ENCODE peak calls at places on chromosomes 4 and X, in ten cellular contexts. Z is type B pancreatic cell; U is cardiac muscle cell; X is ecto neural progenitor cell; O is activated T-helper 9 cell treated with anti-CD3 and anti-CD28 coated beads, Interleukin-2, amount 50 U/mL, for 16 hours; R is stimulated activated CD4-positive, alpha-beta T cell treated with anti-CD3 and anti-CD28 coated beads, Interleukin-4, amount 100 ng/mL, for 48 hours; V is HT1080; I is substantia nigra; K is activated CD4-positive, alpha-beta T cell treated with anti-CD3 and anti-CD28 coated beads for 1 hour; F is GM18507. E is an unnamed sample.

GRCh38 chr4:154622598-154622997 is 10.1 kb upstream of the FGG start:
- DNase-seq in Z (no peak), U (peak; percentile 67), X (no peak), O (no peak), R (no peak), V (peak; percentile 54), I (no peak), K (no peak), F (no peak), E (no peak)

GRCh38 chr4:170243662-170244288 is 154.0 kb upstream of the AADAT start:
- DNase-seq in Z (no peak), U (no peak), X (no peak), O (no peak), R (no peak), V (peak; percentile 47), I (no peak), K (no peak), F (no peak), E (no peak)

GRCh38 chr4:123994917-123995316 is 598.3 kb downstream of the SPRY1 start:
- DNase-seq in Z (no peak), U (no peak), X (no peak), O (no peak), R (no peak), V (no peak), I (no peak), K (no peak), F (no peak), E (no peak)

GRCh38 chr4:131063878-131064277 is 1967.9 kb downstream of the C4orf33 start:
- DNase-seq in Z (no peak), U (no peak), X (no peak), O (no peak), R (no peak), V (peak; percentile 61), I (no peak), K (no peak), F (no peak), E (no peak)

GRCh38 chrX:43560247-43560946 is 95.7 kb upstream of the MAOA start:
- DNase-seq in Z (no peak), U (no peak), X (no peak), O (no peak), R (no peak), V (no peak), I (no peak), K (no peak), F (no peak), E (no peak)

GRCh38 chr4:304987-305680 is at the start of gene ZNF732:
- DNase-seq in Z (no peak), U (peak; percentile 95), X (no peak), O (no peak), R (no peak), V (no peak), I (no peak), K (no peak), F (no peak), E (no peak)

GRCh38 chr4:85496146-85496849 is 21.3 kb downstream of the ARHGAP24 start:
- DNase-seq in Z (no peak), U (no peak), X (no peak), O (no peak), R (no peak), V (no peak), I (no peak), K (no peak), F (no peak), E (no peak)

GRCh38 chrX:51484616-51485015 is 11.8 kb downstream of the NUDT11 start:
- DNase-seq in Z (no peak), U (no peak), X (peak; percentile 66), O (no peak), R (no peak), V (no peak), I (no peak), K (no peak), F (no peak), E (no peak)

GRCh38 chrX:17542123-17542522 is 167.1 kb downstream of the NHS start:
- DNase-seq in Z (no peak), U (no peak), X (no peak), O (no peak), R (no peak), V (no peak), I (no peak), K (no peak), F (no peak), E (no peak)

GRCh38 chr4:54082168-54082567 is 17.8 kb upstream of the CHIC2 start:
- DNase-seq in Z (no peak), U (no peak), X (no peak), O (no peak), R (no peak), V (peak; percentile 98), I (no peak), K (no peak), F (no peak), E (no peak)

GRCh38 chrX:16807548-16807947 is 21.3 kb downstream of the TXLNG start:
- DNase-seq in Z (no peak), U (peak; percentile 23), X (no peak), O (no peak), R (no peak), V (peak; percentile 28), I (no peak), K (no peak), F (no peak), E (no peak)

GRCh38 chr4:13143234-13143633 is 340.9 kb downstream of the RAB28 start:
- DNase-seq in Z (no peak), U (no peak), X (no peak), O (no peak), R (no peak), V (no peak), I (no peak), K (no peak), F (no peak), E (no peak)

GRCh38 chr4:186669159-186669720 is 54.4 kb downstream of the FAT1 start:
- DNase-seq in Z (no peak), U (peak; percentile 51), X (no peak), O (no peak), R (no peak), V (no peak), I (no peak), K (no peak), F (no peak), E (no peak)

GRCh38 chr4:48290146-48290772 is 20.6 kb upstream of the TEC start:
- DNase-seq in Z (no peak), U (peak; percentile 13), X (no peak), O (no peak), R (no peak), V (peak; percentile 34), I (no peak), K (no peak), F (no peak), E (no peak)

GRCh38 chr4:158810487-158811215 is 41.8 kb downstream of the FNIP2 start:
- DNase-seq in Z (no peak), U (no peak), X (no peak), O (no peak), R (no peak), V (peak; percentile 93), I (no peak), K (no peak), F (no peak), E (peak; percentile 59)

GRCh38 chrX:154661200-154661599 is 7.8 kb upstream of the CTAG2 start:
- DNase-seq in Z (no peak), U (no peak), X (no peak), O (no peak), R (no peak), V (no peak), I (no peak), K (no peak), F (no peak), E (no peak)

GRCh38 chrX:134002921-134003615 is 17.7 kb upstream of the GPC3 start:
- DNase-seq in Z (no peak), U (no peak), X (no peak), O (no peak), R (no peak), V (no peak), I (no peak), K (no peak), F (no peak), E (no peak)

GRCh38 chrX:101485212-101486064 is at the start of gene ARMCX4:
- DNase-seq in Z (no peak), U (peak; percentile 80), X (peak; percentile 81), O (peak; percentile 16), R (peak; percentile 11), V (peak; percentile 59), I (peak; percentile 14), K (peak; percentile 16), F (no peak), E (no peak)

GRCh38 chr4:160202802-160203201 is 1099.9 kb downstream of the RAPGEF2 start:
- DNase-seq in Z (no peak), U (no peak), X (no peak), O (no peak), R (no peak), V (peak; percentile 85), I (no peak), K (no peak), F (no peak), E (no peak)

GRCh38 chr4:24279492-24279891 is 304.9 kb downstream of the DHX15 start:
- DNase-seq in Z (no peak), U (no peak), X (no peak), O (no peak), R (no peak), V (no peak), I (no peak), K (no peak), F (no peak), E (no peak)

GRCh38 chrX:68684291-68684918 is 36.9 kb downstream of the STARD8 start:
- DNase-seq in Z (no peak), U (no peak), X (no peak), O (no peak), R (no peak), V (no peak), I (no peak), K (no peak), F (no peak), E (no peak)

GRCh38 chrX:105098201-105098600 is 122.3 kb downstream of the TEX13A start:
- DNase-seq in Z (no peak), U (no peak), X (no peak), O (no peak), R (no peak), V (no peak), I (no peak), K (no peak), F (no peak), E (no peak)

GRCh38 chr4:19659131-19659530 is 592.6 kb upstream of the SLIT2 start:
- DNase-seq in Z (no peak), U (no peak), X (no peak), O (no peak), R (no peak), V (no peak), I (no peak), K (no peak), F (no peak), E (no peak)

GRCh38 chr4:141899103-141899502 is 262.7 kb downstream of the IL15 start:
- DNase-seq in Z (no peak), U (no peak), X (no peak), O (no peak), R (no peak), V (no peak), I (no peak), K (no peak), F (no peak), E (no peak)

GRCh38 chr4:77473509-77473908 is 132.1 kb upstream of the CXCL13 start:
- DNase-seq in Z (no peak), U (no peak), X (no peak), O (no peak), R (no peak), V (peak; percentile 34), I (no peak), K (no peak), F (no peak), E (no peak)

GRCh38 chr4:121706595-121707021 is 9.8 kb upstream of the ANXA5 start:
- DNase-seq in Z (no peak), U (no peak), X (no peak), O (peak; percentile 38), R (peak; percentile 61), V (peak; percentile 89), I (no peak), K (no peak), F (no peak), E (peak; percentile 47)

GRCh38 chr4:21011106-21011505 is 310.8 kb downstream of the PACRGL start:
- DNase-seq in Z (no peak), U (no peak), X (no peak), O (no peak), R (no peak), V (peak; percentile 46), I (no peak), K (no peak), F (no peak), E (no peak)

GRCh38 chrX:81377329-81377728 is 175.4 kb downstream of the SH3BGRL start:
- DNase-seq in Z (no peak), U (peak; percentile 17), X (no peak), O (no peak), R (no peak), V (no peak), I (no peak), K (no peak), F (no peak), E (no peak)

E was measured in stimulated activated effector memory CD8-positive, alpha-beta T cell treated with anti-CD3 and anti-CD28 coated beads, Interleukin-12 subunit alpha, Interleukin-12 subunit beta, amount 100 ng/mL, for 72 hours.